ENCODE peak calls at places on chromosomes 6 and 20, in seven cellular contexts. V, K, O, P, M, F and Y are unnamed samples.

GRCh38 chr6:4661391-4661790 is 114.8 kb upstream of the CDYL start:
- DNase-seq in K (no peak), P (no peak), V (no peak), F (no peak), M (no peak), O (peak), Y (no peak)

GRCh38 chr6:221531-222349 is 70.5 kb upstream of the DUSP22 start:
- DNase-seq in K (peak), M (no peak), P (no peak), O (no peak), V (no peak), F (no peak), Y (no peak)

GRCh38 chr6:165906-166305 is 126.4 kb upstream of the DUSP22 start:
- DNase-seq in V (no peak), K (no peak), F (no peak), M (no peak), O (no peak), P (no peak), Y (no peak)

GRCh38 chr6:106974337-106974998 is at the start of gene CD24:
- DNase-seq in F (peak), K (no peak), V (peak), P (peak), M (no peak), O (peak), Y (no peak)

GRCh38 chr20:21127201-21127981 is 1.5 kb downstream of the KIZ start:
- DNase-seq in P (no peak), M (no peak), V (no peak), F (no peak), K (no peak), O (no peak), Y (no peak)

GRCh38 chr20:7586481-7586880 is 353.8 kb downstream of the HAO1 start:
- DNase-seq in V (no peak), M (no peak), K (no peak), F (no peak), O (no peak), P (no peak), Y (no peak)

GRCh38 chr6:19712012-19712688 is 125.0 kb upstream of the ID4 start:
- DNase-seq in K (no peak), F (no peak), M (no peak), P (peak), V (no peak), O (peak), Y (no peak)

GRCh38 chr20:10521068-10521834 is 86.1 kb downstream of the SLX4IP start:
- DNase-seq in M (no peak), V (peak), F (peak), O (no peak), K (peak), P (no peak), Y (no peak)

GRCh38 chr6:4728436-4728769 is 47.8 kb upstream of the CDYL start:
- DNase-seq in P (no peak), O (no peak), K (no peak), M (no peak), V (no peak), F (no peak), Y (no peak)

GRCh38 chr6:56713285-56713684 is 70.6 kb upstream of the DST start:
- DNase-seq in V (peak), M (no peak), P (peak), F (no peak), K (peak), O (peak), Y (peak)

GRCh38 chr6:66900081-66900770 is 1193.2 kb upstream of the EYS start:
- DNase-seq in P (no peak), K (no peak), M (no peak), O (no peak), V (peak), F (no peak), Y (no peak)

GRCh38 chr6:127900935-127901334 is at the start of gene THEMIS:
- DNase-seq in K (no peak), V (no peak), P (peak), O (no peak), M (no peak), F (no peak), Y (no peak)

GRCh38 chr6:14693301-14694192 is 552.3 kb upstream of the JARID2 start:
- DNase-seq in P (peak), O (no peak), F (no peak), K (no peak), M (no peak), V (no peak), Y (no peak)

GRCh38 chr20:63432577-63433061 is 39.8 kb downstream of the KCNQ2 start:
- DNase-seq in O (peak), P (peak), K (no peak), F (no peak), V (no peak), M (no peak), Y (no peak)

GRCh38 chr6:47000842-47001241 is 41.3 kb downstream of the ADGRF1 start:
- DNase-seq in P (no peak), O (no peak), F (no peak), K (no peak), V (peak), M (no peak), Y (no peak)

GRCh38 chr6:104003803-104004516 is 855.8 kb downstream of the HACE1 start:
- DNase-seq in O (no peak), M (no peak), K (no peak), P (peak), V (no peak), F (no peak), Y (peak)

GRCh38 chr6:15444881-15445280 is 199.0 kb downstream of the JARID2 start:
- DNase-seq in O (no peak), K (no peak), V (peak), P (peak), F (no peak), M (no peak), Y (no peak)

GRCh38 chr6:118761643-118762042 is 110.3 kb upstream of the CEP85L start:
- DNase-seq in K (no peak), V (no peak), M (no peak), F (no peak), O (peak), P (no peak), Y (no peak)

GRCh38 chr6:138293996-138294395 is 75.7 kb upstream of the PBOV1 start:
- DNase-seq in F (no peak), P (no peak), K (no peak), M (no peak), V (no peak), O (no peak), Y (peak)

GRCh38 chr6:155245871-155246270 is 17.9 kb upstream of the CLDN20 start:
- DNase-seq in P (no peak), O (no peak), M (no peak), F (no peak), V (no peak), K (no peak), Y (no peak)

GRCh38 chr6:3151705-3152104 is 5.6 kb downstream of the TUBB2A start:
- DNase-seq in V (no peak), O (no peak), P (no peak), F (no peak), K (no peak), M (no peak), Y (peak)

GRCh38 chr20:20611165-20611564 is 101.3 kb downstream of the RALGAPA2 start:
- DNase-seq in P (no peak), K (no peak), V (no peak), M (no peak), O (no peak), F (no peak), Y (no peak)

DNA sequence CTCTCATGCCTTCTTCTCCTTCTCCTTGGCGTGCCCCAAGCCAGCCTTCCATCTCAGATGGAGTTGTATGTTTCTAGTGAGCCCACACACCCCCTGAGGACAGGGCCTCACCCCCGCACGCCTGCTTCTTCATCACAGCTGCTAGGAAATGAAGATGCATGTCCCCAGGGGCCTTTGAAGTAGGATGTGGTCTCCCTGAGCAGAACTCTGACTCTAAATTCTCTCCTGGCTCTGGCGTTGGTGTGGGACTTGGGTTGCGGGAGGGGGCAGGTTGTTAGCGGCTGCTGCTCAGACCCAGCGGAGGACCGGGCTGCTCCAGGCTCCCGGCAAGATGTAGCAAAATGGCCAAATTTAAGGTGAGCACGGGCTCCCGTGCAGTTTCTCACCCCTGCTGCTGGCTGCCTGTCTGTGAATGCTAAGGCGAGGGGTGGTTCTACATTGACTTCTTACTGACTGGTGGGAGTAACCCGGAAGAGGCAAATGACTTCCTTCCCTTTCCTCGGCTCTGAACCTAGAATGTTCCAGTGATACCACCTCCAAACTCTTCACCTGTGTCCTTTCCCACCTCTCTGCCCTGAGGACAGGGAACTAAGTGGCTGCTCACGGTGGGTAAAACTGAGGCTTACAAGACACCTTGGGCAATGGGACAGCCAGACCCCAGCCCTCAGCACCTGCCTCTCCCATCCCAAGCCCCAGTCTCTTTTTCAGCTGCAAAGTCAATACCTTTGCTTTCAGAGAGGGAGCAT is 8.8 kb downstream of the SYNJ2 start:
- DNase-seq in M (no peak), F (no peak), V (no peak), O (no peak), P (no peak), K (no peak), Y (no peak)
- H3K23ac ChIP-seq in M (no peak), F (peak), V (peak), O (no peak), P (no peak), K (peak), Y (no peak)

GRCh38 chr20:25286917-25287316 is 39.0 kb downstream of the PYGB start:
- DNase-seq in F (no peak), M (no peak), K (no peak), P (no peak), V (no peak), O (no peak), Y (no peak)
- H3K23ac ChIP-seq in F (no peak), M (no peak), K (no peak), P (no peak), V (no peak), O (no peak), Y (no peak)

GRCh38 chr6:36820700-36821580 is 18.3 kb downstream of the CPNE5 start:
- DNase-seq in F (no peak), V (peak), O (no peak), P (peak), K (peak), M (no peak), Y (peak)

GRCh38 chr6:36817176-36817817 is 21.9 kb downstream of the CPNE5 start:
- DNase-seq in M (no peak), O (no peak), K (no peak), V (no peak), F (no peak), P (no peak), Y (no peak)

GRCh38 chr6:36815962-36816735 is 23.1 kb downstream of the CPNE5 start:
- DNase-seq in P (no peak), M (no peak), F (no peak), V (peak), O (no peak), K (no peak), Y (no peak)

GRCh38 chr6:36818741-36819140 is 20.5 kb downstream of the CPNE5 start:
- DNase-seq in P (no peak), K (no peak), M (no peak), F (no peak), V (no peak), O (no peak), Y (no peak)

GRCh38 chr6:36817864-36818263 is 21.4 kb downstream of the CPNE5 start:
- DNase-seq in M (no peak), V (no peak), F (no peak), P (no peak), O (no peak), K (peak), Y (no peak)
- H3K23ac ChIP-seq in M (no peak), V (no peak), F (no peak), P (no peak), O (no peak), K (no peak), Y (no peak)

GRCh38 chr20:18742841-18743240 is 70.7 kb upstream of the SCP2D1 start:
- DNase-seq in M (no peak), F (no peak), V (no peak), K (no peak), O (no peak), P (no peak), Y (no peak)

GRCh38 chr20:18749528-18749927 is 64.1 kb upstream of the SCP2D1 start:
- DNase-seq in M (no peak), O (no peak), V (no peak), P (no peak), F (no peak), K (no peak), Y (no peak)

GRCh38 chr20:18750735-18751134 is 62.8 kb upstream of the SCP2D1 start:
- DNase-seq in F (peak), V (no peak), M (no peak), P (no peak), O (no peak), K (no peak), Y (no peak)

GRCh38 chr20:18743665-18744440 is 69.7 kb upstream of the SCP2D1 start:
- DNase-seq in K (no peak), M (no peak), V (no peak), F (no peak), O (no peak), P (no peak), Y (no peak)

GRCh38 chr20:18747090-18747489 is 66.5 kb upstream of the SCP2D1 start:
- DNase-seq in O (no peak), M (no peak), P (no peak), V (no peak), K (no peak), F (no peak), Y (no peak)
- H3K23ac ChIP-seq in O (no peak), M (no peak), P (no peak), V (no peak), K (no peak), F (no peak), Y (no peak)

DNA sequence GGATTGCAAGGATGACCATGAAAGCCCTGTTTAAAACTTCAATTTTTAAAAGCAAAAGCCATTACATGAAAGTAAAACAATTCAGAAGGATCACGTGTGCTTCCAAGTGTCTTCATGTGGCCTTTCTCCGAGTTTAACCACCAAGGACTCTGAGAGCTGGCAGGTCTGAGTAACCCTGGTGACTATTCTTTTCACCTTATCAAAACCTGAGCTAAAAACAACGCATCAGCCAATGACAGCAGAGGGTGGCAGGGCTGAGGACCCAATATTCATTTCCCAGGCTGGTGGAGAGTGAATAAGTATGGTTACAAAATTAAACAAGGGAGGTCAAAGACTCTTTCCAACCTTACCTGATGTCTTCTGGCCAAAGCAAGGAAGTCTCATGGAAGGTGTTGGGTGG is 46.7 kb downstream of the DNAAF9 start:
- DNase-seq in K (no peak), V (no peak), P (no peak), M (no peak), F (no peak), O (no peak), Y (no peak)
- H3K23ac ChIP-seq in K (no peak), V (no peak), P (no peak), M (no peak), F (no peak), O (no peak), Y (no peak)

GRCh38 chr6:30180145-30180544 is 16.8 kb downstream of the TRIM15 start:
- DNase-seq in V (no peak), P (no peak), F (no peak), M (no peak), O (no peak), K (no peak), Y (no peak)

GRCh38 chr6:30184417-30185031 is 21.2 kb downstream of the TRIM15 start:
- DNase-seq in O (no peak), K (no peak), P (no peak), M (no peak), V (no peak), F (no peak), Y (no peak)

GRCh38 chr6:30175765-30176164 is 12.4 kb downstream of the TRIM15 start:
- DNase-seq in M (no peak), F (no peak), K (no peak), V (no peak), P (no peak), O (no peak), Y (no peak)

DNA sequence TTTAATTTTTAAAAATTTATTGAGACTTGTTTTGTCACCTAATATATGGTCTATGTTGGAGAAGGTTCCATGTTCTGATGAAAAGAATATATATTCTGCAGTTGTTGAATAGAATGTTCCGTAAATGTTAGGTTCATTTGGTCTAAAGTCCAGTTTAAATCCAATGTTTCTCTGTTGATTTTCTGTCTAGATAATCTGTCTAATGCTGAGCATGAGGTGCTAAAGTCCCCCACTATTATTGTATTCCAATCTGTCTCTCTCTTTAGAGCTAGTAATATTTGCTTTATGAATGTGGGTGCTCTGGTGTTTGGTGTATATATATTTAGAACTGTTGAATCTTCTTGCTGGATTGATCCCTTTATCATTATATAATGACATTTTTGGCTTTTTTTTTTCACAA is 15.5 kb downstream of the TRIM15 start:
- DNase-seq in K (no peak), P (no peak), V (no peak), M (no peak), O (no peak), F (no peak), Y (no peak)
- H3K23ac ChIP-seq in K (no peak), P (no peak), V (no peak), M (no peak), O (no peak), F (no peak), Y (no peak)

DNA sequence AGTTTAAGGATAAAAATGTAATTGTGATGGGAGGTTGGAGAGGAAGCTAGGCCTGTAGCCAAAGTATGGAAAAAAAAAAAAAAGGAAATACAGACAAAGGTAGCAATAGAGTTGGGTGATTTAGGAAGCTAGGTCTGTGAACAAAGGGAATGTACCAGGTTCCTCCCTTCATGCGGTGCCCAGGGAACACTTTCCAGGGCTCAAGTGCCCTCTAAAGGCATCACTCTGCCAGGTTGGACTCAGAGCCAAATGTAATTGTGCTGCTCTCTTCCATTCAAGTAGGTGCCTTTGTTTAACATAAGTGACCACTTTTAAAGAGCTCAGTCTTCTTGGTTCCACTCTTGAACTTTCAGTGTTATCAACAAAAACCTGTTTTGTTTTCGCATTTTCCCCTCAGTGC is 159.7 kb upstream of the AHI1 start:
- DNase-seq in F (no peak), V (no peak), K (no peak), M (no peak), P (no peak), O (no peak), Y (no peak)
- H3K23ac ChIP-seq in F (no peak), V (no peak), K (no peak), M (no peak), P (no peak), O (no peak), Y (peak)

GRCh38 chr20:32451682-32452461 is 93.7 kb downstream of the ASXL1 start:
- DNase-seq in P (no peak), M (no peak), F (no peak), K (no peak), O (no peak), V (no peak), Y (no peak)

GRCh38 chr20:32452776-32453466 is 94.8 kb downstream of the ASXL1 start:
- DNase-seq in F (no peak), M (no peak), K (no peak), P (no peak), O (no peak), V (no peak), Y (no peak)

GRCh38 chr20:32455171-32455900 is 97.2 kb downstream of the ASXL1 start:
- DNase-seq in V (no peak), M (no peak), P (no peak), F (no peak), O (no peak), K (no peak), Y (no peak)

GRCh38 chr20:32454164-32455145 is 96.3 kb downstream of the ASXL1 start:
- DNase-seq in P (no peak), O (no peak), K (no peak), M (no peak), V (no peak), F (no peak), Y (no peak)

GRCh38 chr20:32453467-32454163 is 95.5 kb downstream of the ASXL1 start:
- DNase-seq in K (no peak), V (no peak), P (no peak), F (no peak), M (no peak), O (no peak), Y (no peak)
- H3K23ac ChIP-seq in K (no peak), V (no peak), P (no peak), F (no peak), M (no peak), O (no peak), Y (no peak)

GRCh38 chr6:53210821-53211220 is 62.2 kb upstream of the GCM1 start:
- DNase-seq in M (no peak), P (no peak), F (no peak), O (no peak), V (no peak), K (no peak), Y (no peak)

GRCh38 chr6:53209681-53210080 is 61.0 kb upstream of the GCM1 start:
- DNase-seq in M (no peak), K (no peak), P (no peak), F (no peak), O (no peak), V (no peak), Y (no peak)

GRCh38 chr6:53216301-53216700 is 67.7 kb upstream of the GCM1 start:
- DNase-seq in F (no peak), V (no peak), O (no peak), M (no peak), K (no peak), P (no peak), Y (no peak)

GRCh38 chr6:53214172-53214571 is 65.5 kb upstream of the GCM1 start:
- DNase-seq in K (no peak), F (no peak), O (no peak), P (no peak), M (no peak), V (no peak), Y (no peak)
- H3K23ac ChIP-seq in K (no peak), F (no peak), O (no peak), P (no peak), M (no peak), V (no peak), Y (no peak)